ENCODE peak calls at places on chromosomes 6 and 20, in eight cellular contexts. One of them, this sample, is unnamed.

GRCh38 chr6:14673201-14673600 is 555.6 kb downstream of the CD83 start:
- DNase-seq in A549: no peak
- DNase-seq in ovary: no peak
- DNase-seq in stomach: no peak
- DNase-seq in transverse colon: no peak
- DNase-seq in GM12878: no peak
- DNase-seq in tibial nerve: no peak
- DNase-seq in H1: no peak
- DNase-seq in this sample: no peak

GRCh38 chr6:81511423-81511822 is 241.1 kb downstream of the TENT5A start:
- DNase-seq in A549: no peak
- DNase-seq in ovary: no peak
- DNase-seq in stomach: no peak
- DNase-seq in transverse colon: peak; percentile 18
- DNase-seq in GM12878: no peak
- DNase-seq in tibial nerve: peak; percentile 8
- DNase-seq in H1: no peak
- DNase-seq in this sample: no peak

GRCh38 chr6:136051140-136051775 is 198.9 kb downstream of the MTFR2 start:
- DNase-seq in A549: peak; percentile 33
- DNase-seq in ovary: no peak
- DNase-seq in stomach: no peak
- DNase-seq in transverse colon: no peak
- DNase-seq in GM12878: no peak
- DNase-seq in tibial nerve: no peak
- DNase-seq in H1: no peak
- DNase-seq in this sample: no peak

GRCh38 chr6:31480574-31480973 is 17.4 kb upstream of the MICB start:
- DNase-seq in A549: no peak
- DNase-seq in ovary: no peak
- DNase-seq in stomach: no peak
- DNase-seq in transverse colon: no peak
- DNase-seq in GM12878: no peak
- DNase-seq in tibial nerve: no peak
- DNase-seq in H1: no peak
- DNase-seq in this sample: peak; percentile 64

GRCh38 chr20:1214838-1215261 is 11.0 kb upstream of the RAD21L1 start:
- DNase-seq in A549: no peak
- DNase-seq in ovary: no peak
- DNase-seq in stomach: no peak
- DNase-seq in transverse colon: no peak
- DNase-seq in GM12878: no peak
- DNase-seq in tibial nerve: no peak
- DNase-seq in H1: no peak
- DNase-seq in this sample: no peak

GRCh38 chr6:138034229-138034628 is 73.0 kb downstream of the PERP start:
- DNase-seq in A549: no peak
- DNase-seq in ovary: no peak
- DNase-seq in stomach: no peak
- DNase-seq in transverse colon: no peak
- DNase-seq in GM12878: no peak
- DNase-seq in tibial nerve: no peak
- DNase-seq in H1: no peak
- DNase-seq in this sample: no peak

GRCh38 chr20:48703511-48704219 is 124.1 kb downstream of the PREX1 start:
- DNase-seq in A549: no peak
- DNase-seq in ovary: no peak
- DNase-seq in stomach: no peak
- DNase-seq in transverse colon: no peak
- DNase-seq in GM12878: no peak
- DNase-seq in tibial nerve: no peak
- DNase-seq in H1: no peak
- DNase-seq in this sample: no peak

GRCh38 chr6:85344996-85345395 is 104.9 kb upstream of the NT5E start:
- DNase-seq in A549: no peak
- DNase-seq in ovary: no peak
- DNase-seq in stomach: no peak
- DNase-seq in transverse colon: no peak
- DNase-seq in GM12878: no peak
- DNase-seq in tibial nerve: no peak
- DNase-seq in H1: no peak
- DNase-seq in this sample: no peak

GRCh38 chr20:4585104-4585753 is 136.5 kb upstream of the PRND start:
- DNase-seq in A549: no peak
- DNase-seq in ovary: no peak
- DNase-seq in stomach: no peak
- DNase-seq in transverse colon: no peak
- DNase-seq in GM12878: no peak
- DNase-seq in tibial nerve: no peak
- DNase-seq in H1: no peak
- DNase-seq in this sample: peak; percentile 53

GRCh38 chr6:148771212-148771601 is 24.4 kb downstream of the UST start:
- DNase-seq in A549: no peak
- DNase-seq in ovary: no peak
- DNase-seq in stomach: peak; percentile 72
- DNase-seq in transverse colon: peak; percentile 28
- DNase-seq in GM12878: no peak
- DNase-seq in tibial nerve: no peak
- DNase-seq in H1: no peak
- DNase-seq in this sample: no peak

GRCh38 chr6:89378628-89379027 is 26.1 kb upstream of the UBE2J1 start:
- DNase-seq in A549: no peak
- DNase-seq in ovary: no peak
- DNase-seq in stomach: no peak
- DNase-seq in transverse colon: no peak
- DNase-seq in GM12878: no peak
- DNase-seq in tibial nerve: no peak
- DNase-seq in H1: no peak
- DNase-seq in this sample: no peak

GRCh38 chr6:132054525-132054924 is 103.4 kb upstream of the CCN2 start:
- DNase-seq in A549: no peak
- DNase-seq in ovary: no peak
- DNase-seq in stomach: no peak
- DNase-seq in transverse colon: no peak
- DNase-seq in GM12878: no peak
- DNase-seq in tibial nerve: no peak
- DNase-seq in H1: no peak
- DNase-seq in this sample: no peak

GRCh38 chr6:33840064-33840926 is 36.5 kb upstream of the MLN start:
- DNase-seq in A549: peak; percentile 95
- DNase-seq in ovary: no peak
- DNase-seq in stomach: no peak
- DNase-seq in transverse colon: peak; percentile 11
- DNase-seq in GM12878: peak; percentile 51
- DNase-seq in tibial nerve: peak; percentile 38
- DNase-seq in H1: no peak
- DNase-seq in this sample: no peak

GRCh38 chr20:12112089-12112474 is 194.4 kb downstream of the BTBD3 start:
- DNase-seq in A549: no peak
- DNase-seq in ovary: no peak
- DNase-seq in stomach: no peak
- DNase-seq in transverse colon: no peak
- DNase-seq in GM12878: no peak
- DNase-seq in tibial nerve: no peak
- DNase-seq in H1: no peak
- DNase-seq in this sample: no peak

GRCh38 chr6:146883640-146884531 is 285.1 kb downstream of the ADGB start:
- DNase-seq in A549: no peak
- DNase-seq in ovary: no peak
- DNase-seq in stomach: no peak
- DNase-seq in transverse colon: no peak
- DNase-seq in GM12878: no peak
- DNase-seq in tibial nerve: no peak
- DNase-seq in H1: no peak
- DNase-seq in this sample: no peak

GRCh38 chr6:104418125-104418524 is 441.6 kb downstream of the HACE1 start:
- DNase-seq in A549: no peak
- DNase-seq in ovary: no peak
- DNase-seq in stomach: no peak
- DNase-seq in transverse colon: no peak
- DNase-seq in GM12878: no peak
- DNase-seq in tibial nerve: no peak
- DNase-seq in H1: no peak
- DNase-seq in this sample: no peak

GRCh38 chr20:48826883-48827771 is 672 bp downstream of the PREX1 start:
- DNase-seq in A549: peak; percentile 54
- DNase-seq in ovary: peak; percentile 27
- DNase-seq in stomach: peak; percentile 37
- DNase-seq in transverse colon: peak; percentile 19
- DNase-seq in GM12878: no peak
- DNase-seq in tibial nerve: no peak
- DNase-seq in H1: peak; percentile 78
- DNase-seq in this sample: no peak

GRCh38 chr6:144093236-144093635 is 2.1 kb downstream of the SF3B5 start:
- DNase-seq in A549: no peak
- DNase-seq in ovary: no peak
- DNase-seq in stomach: no peak
- DNase-seq in transverse colon: no peak
- DNase-seq in GM12878: no peak
- DNase-seq in tibial nerve: no peak
- DNase-seq in H1: no peak
- DNase-seq in this sample: no peak

GRCh38 chr6:72206606-72207005 is 320.3 kb downstream of the RIMS1 start:
- DNase-seq in A549: no peak
- DNase-seq in ovary: no peak
- DNase-seq in stomach: no peak
- DNase-seq in transverse colon: no peak
- DNase-seq in GM12878: no peak
- DNase-seq in tibial nerve: no peak
- DNase-seq in H1: no peak
- DNase-seq in this sample: no peak

GRCh38 chr6:118283759-118284158 is 264.3 kb upstream of the PLN start:
- DNase-seq in A549: peak; percentile 46
- DNase-seq in ovary: peak; percentile 28
- DNase-seq in stomach: peak; percentile 59
- DNase-seq in transverse colon: peak; percentile 9
- DNase-seq in GM12878: no peak
- DNase-seq in tibial nerve: peak; percentile 68
- DNase-seq in H1: no peak
- DNase-seq in this sample: no peak
- H3K4me1 ChIP-seq in A549: no peaks in the 10 kb centered on the region
- H3K4me1 ChIP-seq in ovary: no peaks in the 10 kb centered on the region
- H3K4me1 ChIP-seq in stomach: no peaks in the 10 kb centered on the region
- H3K4me1 ChIP-seq in transverse colon: no peaks in the 10 kb centered on the region
- H3K4me1 ChIP-seq in GM12878: peaks cover 8% of the 10 kb centered on the region
- H3K4me1 ChIP-seq in tibial nerve: peaks cover 13% of the 10 kb centered on the region
- H3K4me1 ChIP-seq in H1: no peaks in the 10 kb centered on the region
- H3K4me1 ChIP-seq in this sample: peaks cover 34% of the 10 kb centered on the region

DNA sequence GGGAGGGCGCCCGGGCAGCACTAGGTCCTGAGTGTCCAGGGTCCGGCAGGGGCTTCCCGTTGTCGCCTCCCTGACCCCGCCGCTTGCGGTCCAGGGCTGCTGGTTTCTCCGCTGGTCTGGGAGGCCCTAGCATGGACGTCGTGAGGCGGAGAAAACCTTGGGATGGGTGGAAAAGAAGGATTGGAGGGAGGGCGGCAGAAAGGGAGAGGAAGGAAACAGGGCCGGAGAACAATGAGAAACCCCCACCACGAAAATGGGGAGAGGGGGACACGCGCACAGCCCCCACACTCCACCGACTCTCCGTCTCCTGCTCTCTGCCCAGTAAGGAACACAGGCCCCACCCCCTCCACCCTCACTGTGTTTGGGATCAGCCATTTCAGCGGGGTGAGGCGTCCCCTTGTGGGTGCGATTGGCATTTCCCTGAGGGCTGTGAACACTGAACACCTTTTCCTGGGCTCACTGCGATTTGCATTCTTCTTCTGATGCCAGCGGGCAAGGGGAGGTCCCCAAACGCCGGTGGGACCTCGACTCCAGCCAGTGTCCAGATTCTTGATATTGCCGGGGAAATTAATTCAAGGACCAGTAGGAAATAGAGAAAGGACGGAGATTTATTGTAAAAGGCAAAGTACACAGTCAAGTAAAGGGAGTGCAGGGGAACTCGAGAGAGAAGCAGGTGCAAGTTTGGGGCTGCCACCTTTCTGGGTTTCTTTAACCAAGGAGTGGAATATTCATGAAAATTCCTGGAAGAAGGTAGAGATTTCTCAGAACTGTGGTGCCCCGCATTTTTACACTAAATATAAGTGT is 3.3 kb upstream of the RAET1G start:
- DNase-seq in A549: peak; percentile 70
- DNase-seq in ovary: peak; percentile 91
- DNase-seq in stomach: peak; percentile 92
- DNase-seq in transverse colon: peak; percentile 93
- DNase-seq in GM12878: no peak
- DNase-seq in tibial nerve: peak; percentile 96
- DNase-seq in H1: peak; percentile 96
- DNase-seq in this sample: peak; percentile 97
- TF ChIP-seq EP300 in A549: no peak
- TF ChIP-seq EP300 in ovary: no peak
- TF ChIP-seq EP300 in stomach: no peak
- TF ChIP-seq EP300 in transverse colon: no peak
- TF ChIP-seq EP300 in GM12878: no peak
- TF ChIP-seq EP300 in tibial nerve: no peak
- TF ChIP-seq EP300 in H1: no peak
- TF ChIP-seq EP300 in this sample: no peak

GRCh38 chr20:59614714-59615113 is 10.4 kb downstream of the PHACTR3 start:
- DNase-seq in A549: no peak
- DNase-seq in ovary: no peak
- DNase-seq in stomach: no peak
- DNase-seq in transverse colon: no peak
- DNase-seq in GM12878: no peak
- DNase-seq in tibial nerve: no peak
- DNase-seq in H1: no peak
- DNase-seq in this sample: no peak
- H3K4me1 ChIP-seq in A549: no peaks in the 10 kb centered on the region
- H3K4me1 ChIP-seq in ovary: no peaks in the 10 kb centered on the region
- H3K4me1 ChIP-seq in stomach: no peaks in the 10 kb centered on the region
- H3K4me1 ChIP-seq in transverse colon: no peaks in the 10 kb centered on the region
- H3K4me1 ChIP-seq in GM12878: no peaks in the 10 kb centered on the region
- H3K4me1 ChIP-seq in tibial nerve: no peaks in the 10 kb centered on the region
- H3K4me1 ChIP-seq in H1: no peaks in the 10 kb centered on the region
- H3K4me1 ChIP-seq in this sample: no peaks in the 10 kb centered on the region

GRCh38 chr20:8631271-8631670 is 437.6 kb upstream of the PLCB4 start:
- DNase-seq in A549: no peak
- DNase-seq in ovary: no peak
- DNase-seq in stomach: no peak
- DNase-seq in transverse colon: no peak
- DNase-seq in GM12878: no peak
- DNase-seq in tibial nerve: no peak
- DNase-seq in H1: no peak
- DNase-seq in this sample: no peak

GRCh38 chr20:8635048-8635572 is 433.8 kb upstream of the PLCB4 start:
- DNase-seq in A549: no peak
- DNase-seq in ovary: no peak
- DNase-seq in stomach: no peak
- DNase-seq in transverse colon: no peak
- DNase-seq in GM12878: no peak
- DNase-seq in tibial nerve: no peak
- DNase-seq in H1: no peak
- DNase-seq in this sample: no peak

GRCh38 chr20:8627386-8628030 is 441.4 kb upstream of the PLCB4 start:
- DNase-seq in A549: no peak
- DNase-seq in ovary: no peak
- DNase-seq in stomach: no peak
- DNase-seq in transverse colon: no peak
- DNase-seq in GM12878: no peak
- DNase-seq in tibial nerve: no peak
- DNase-seq in H1: no peak
- DNase-seq in this sample: no peak

GRCh38 chr20:8635837-8636236 is 433.1 kb upstream of the PLCB4 start:
- DNase-seq in A549: no peak
- DNase-seq in ovary: no peak
- DNase-seq in stomach: no peak
- DNase-seq in transverse colon: no peak
- DNase-seq in GM12878: no peak
- DNase-seq in tibial nerve: no peak
- DNase-seq in H1: no peak
- DNase-seq in this sample: no peak

GRCh38 chr20:8633366-8633765 is 435.5 kb upstream of the PLCB4 start:
- DNase-seq in A549: no peak
- DNase-seq in ovary: no peak
- DNase-seq in stomach: no peak
- DNase-seq in transverse colon: no peak
- DNase-seq in GM12878: no peak
- DNase-seq in tibial nerve: no peak
- DNase-seq in H1: no peak
- DNase-seq in this sample: no peak
- TF ChIP-seq EP300 in A549: no peak
- TF ChIP-seq EP300 in ovary: no peak
- TF ChIP-seq EP300 in stomach: no peak
- TF ChIP-seq EP300 in transverse colon: no peak
- TF ChIP-seq EP300 in GM12878: no peak
- TF ChIP-seq EP300 in tibial nerve: no peak
- TF ChIP-seq EP300 in H1: no peak
- TF ChIP-seq EP300 in this sample: no peak

This sample was measured in esophagus muscularis mucosa.